ENCODE peak calls at places on chromosomes 11 and 22, in four cellular contexts. U is CD8-positive, alpha-beta T cell; H is fibroblast of the aortic adventitia; Z is colonic mucosa. Y is an unnamed sample.

GRCh38 chr22:22913989-22914388 is 26.4 kb downstream of the IGLL5 start:
- DNase-seq in U (no peak), Z (no peak), H (no peak), Y (no peak)

GRCh38 chr22:37166675-37167066 is 17.0 kb upstream of the IL2RB start:
- DNase-seq in Z (peak; percentile 91), U (peak; percentile 87), H (peak; percentile 76), Y (peak; percentile 70)

GRCh38 chr11:82864268-82864667 is 36.0 kb downstream of the PRCP start:
- DNase-seq in H (peak; percentile 60), Z (peak; percentile 41), U (peak; percentile 19), Y (peak; percentile 47)

GRCh38 chr11:35318977-35319925 is 100.1 kb downstream of the SLC1A2 start:
- DNase-seq in Z (no peak), U (no peak), H (no peak), Y (peak; percentile 49)

GRCh38 chr11:30150425-30150824 is 80.4 kb upstream of the FSHB start:
- DNase-seq in H (no peak), U (no peak), Z (no peak), Y (no peak)

GRCh38 chr11:78510025-78510596 is 64.6 kb downstream of the NARS2 start:
- DNase-seq in H (no peak), Z (no peak), U (no peak), Y (no peak)

GRCh38 chr11:86303257-86303656 is 1.2 kb downstream of the HIKESHI start:
- DNase-seq in U (no peak), Z (no peak), H (no peak), Y (no peak)

GRCh38 chr11:82547163-82547560 is 186.5 kb downstream of the FAM181B start:
- DNase-seq in U (no peak), H (no peak), Z (no peak), Y (no peak)

GRCh38 chr22:44574057-44574456 is 76.0 kb upstream of the RTL6 start:
- DNase-seq in H (peak; percentile 93), U (no peak), Z (no peak), Y (peak; percentile 88)

GRCh38 chr11:44978961-44979331 is 28.3 kb upstream of the TP53I11 start:
- DNase-seq in Z (peak; percentile 93), U (no peak), H (no peak), Y (no peak)

GRCh38 chr11:106424111-106424510 is 346.6 kb downstream of the AASDHPPT start:
- DNase-seq in Z (no peak), H (peak; percentile 80), U (no peak), Y (peak; percentile 62)

GRCh38 chr22:24807284-24807950 is 1.4 kb downstream of the SGSM1 start:
- DNase-seq in Z (no peak), H (no peak), U (no peak), Y (no peak)

GRCh38 chr11:86511086-86511551 is 136.4 kb downstream of the CCDC81 start:
- DNase-seq in H (peak; percentile 75), Z (peak; percentile 35), U (no peak), Y (peak; percentile 41)

GRCh38 chr11:89405629-89406028 is 85.5 kb downstream of the NOX4 start:
- DNase-seq in H (peak; percentile 33), U (no peak), Z (no peak), Y (peak; percentile 23)

GRCh38 chr11:72579816-72580647 is 94.2 kb downstream of the PDE2A start:
- DNase-seq in H (no peak), Z (no peak), U (no peak), Y (no peak)

GRCh38 chr11:26820739-26821138 is 98.9 kb upstream of the SLC5A12 start:
- DNase-seq in H (peak; percentile 97), Z (no peak), U (no peak), Y (peak; percentile 98)

GRCh38 chr22:24209016-24209415 is 27.7 kb downstream of the SUSD2 start:
- DNase-seq in H (no peak), Z (no peak), U (no peak), Y (no peak)

GRCh38 chr11:83663446-83663845 is 377.3 kb upstream of the CCDC90B start:
- DNase-seq in U (no peak), Z (no peak), H (peak; percentile 24), Y (no peak)

GRCh38 chr22:44042822-44043221 is 18.7 kb downstream of the PARVB start:
- DNase-seq in H (peak; percentile 30), Z (no peak), U (no peak), Y (peak; percentile 61)

DNA sequence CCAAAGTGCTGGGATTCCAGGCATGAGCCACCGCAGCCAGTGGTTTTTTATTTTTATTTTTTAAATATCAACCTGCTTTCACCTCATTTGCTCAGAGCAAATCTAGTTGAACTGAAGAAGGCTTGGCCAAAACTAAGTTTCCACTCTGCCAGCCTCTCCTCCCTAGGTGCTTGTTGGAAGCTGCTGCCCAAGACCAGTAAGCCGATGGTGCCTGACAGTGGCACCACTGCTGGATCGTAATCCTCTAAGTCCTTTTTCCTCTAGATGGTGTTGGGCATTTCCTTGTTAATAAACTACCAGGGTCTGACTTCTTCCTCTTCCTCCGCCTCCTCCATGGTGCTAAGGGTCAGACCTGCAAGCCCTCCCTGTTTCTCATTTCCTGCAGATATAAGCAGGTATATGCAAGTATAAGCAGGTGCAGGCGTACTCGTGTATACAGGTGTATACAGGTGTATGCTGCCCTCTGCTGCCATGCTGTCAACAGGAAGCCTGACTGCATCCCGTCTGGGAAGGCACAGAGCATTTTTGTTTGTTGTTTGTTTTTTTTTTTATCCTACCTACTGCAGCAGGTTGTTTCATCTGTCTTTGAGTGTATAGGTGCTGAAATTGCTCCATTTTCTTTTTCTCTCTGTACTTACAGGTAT is 1.6 kb downstream of the NADSYN1 start:
- DNase-seq in H (no peak), U (peak; percentile 34), Z (peak; percentile 71), Y (no peak)
- TF ChIP-seq CTCF in H (no peak), U (peak; percentile 53), Z (no peak), Y (no peak)

GRCh38 chr22:20952544-20953341 is 14.3 kb upstream of the AIFM3 start:
- DNase-seq in Z (peak; percentile 89), H (no peak), U (no peak), Y (no peak)

GRCh38 chr22:20953342-20953608 is 13.8 kb upstream of the AIFM3 start:
- DNase-seq in H (no peak), Z (no peak), U (no peak), Y (no peak)

GRCh38 chr22:20951151-20951931 is 15.7 kb upstream of the AIFM3 start:
- DNase-seq in U (no peak), H (no peak), Z (peak; percentile 36), Y (no peak)

GRCh38 chr22:20953668-20954500 is 13.2 kb upstream of the AIFM3 start:
- DNase-seq in H (peak; percentile 79), U (no peak), Z (no peak), Y (peak; percentile 79)

DNA sequence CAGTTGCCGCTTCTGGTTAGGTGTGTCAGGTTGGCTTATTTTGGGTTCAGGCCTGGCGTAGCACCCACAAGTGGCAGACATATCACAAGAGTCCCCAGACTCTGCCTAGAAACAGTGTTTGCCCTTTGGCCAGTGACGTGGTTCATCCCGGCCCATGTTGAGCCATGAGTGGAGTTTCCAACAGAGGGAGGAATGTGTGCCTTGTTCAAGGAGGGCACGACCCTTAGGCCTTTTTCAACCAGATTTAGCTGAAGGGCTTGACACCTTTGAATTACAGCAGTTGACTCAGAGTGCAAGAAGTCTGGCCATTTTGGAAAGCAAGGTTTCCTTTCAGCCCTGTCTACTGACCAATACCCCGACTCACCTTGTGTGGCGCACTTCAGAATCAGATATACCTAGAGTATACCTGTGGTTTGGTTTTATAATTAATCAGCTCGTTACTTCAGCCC is 15.1 kb upstream of the AIFM3 start:
- DNase-seq in H (no peak), U (no peak), Z (peak; percentile 55), Y (no peak)
- TF ChIP-seq CTCF in H (no peak), U (no peak), Z (peak; percentile 28), Y (no peak)

GRCh38 chr11:94876222-94876621 is 97.1 kb downstream of the CWC15 start:
- DNase-seq in Z (no peak), H (no peak), U (no peak), Y (no peak)
- TF ChIP-seq CTCF in Z (no peak), H (no peak), U (no peak), Y (no peak)

GRCh38 chr11:5553347-5553746 is 5.0 kb upstream of the OR52H1 start:
- DNase-seq in Z (no peak), U (no peak), H (peak; percentile 7), Y (no peak)
- TF ChIP-seq CTCF in Z (no peak), U (no peak), H (peak; percentile 14), Y (peak; percentile 36)

DNA sequence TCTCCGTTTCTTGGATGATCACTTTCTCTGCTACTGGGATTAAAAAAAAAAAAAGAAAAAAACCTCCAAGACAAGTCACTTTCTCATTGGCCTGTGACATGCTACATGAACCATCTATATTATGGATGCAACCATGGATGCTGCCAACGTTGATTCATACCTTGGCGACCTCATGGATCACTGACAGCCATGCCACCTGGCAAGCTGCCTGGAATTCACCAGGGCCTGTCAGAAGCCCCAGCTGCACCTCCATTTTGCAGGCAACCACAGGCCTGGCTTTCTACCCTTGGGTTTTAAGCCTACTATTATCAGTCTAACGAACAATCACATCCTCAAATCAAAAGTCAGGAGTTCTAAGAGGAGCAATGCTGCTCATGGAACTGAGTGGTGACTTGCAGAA is 47.9 kb upstream of the CADM1 start:
- DNase-seq in H (no peak), Z (no peak), U (no peak), Y (no peak)
- TF ChIP-seq CTCF in H (no peak), Z (no peak), U (no peak), Y (no peak)

GRCh38 chr11:68269414-68270081 is 2.2 kb downstream of the C11orf24 start:
- DNase-seq in H (peak; percentile 66), Z (no peak), U (no peak), Y (peak; percentile 74)

GRCh38 chr11:68266936-68267880 is 4.6 kb downstream of the C11orf24 start:
- DNase-seq in U (no peak), Z (no peak), H (peak; percentile 12), Y (no peak)

GRCh38 chr11:68266121-68266891 is 5.5 kb downstream of the C11orf24 start:
- DNase-seq in Z (no peak), H (no peak), U (no peak), Y (no peak)

GRCh38 chr11:68270334-68271022 is 1.3 kb downstream of the C11orf24 start:
- DNase-seq in Z (peak; percentile 55), U (no peak), H (no peak), Y (no peak)

GRCh38 chr11:68267881-68268240 is 3.9 kb downstream of the C11orf24 start:
- DNase-seq in Z (no peak), H (no peak), U (no peak), Y (no peak)
- TF ChIP-seq CTCF in Z (no peak), H (no peak), U (no peak), Y (no peak)

GRCh38 chr11:61891331-61892084 is at the start of gene FADS3:
- DNase-seq in Z (peak; percentile 91), H (peak; percentile 67), U (peak; percentile 58), Y (peak; percentile 84)
- TF ChIP-seq CTCF in Z (no peak), H (no peak), U (no peak), Y (no peak)

Y was measured in AG10803.